ENCODE peak calls at places on chromosomes 13 and 19, in six cellular contexts. G is T-helper 2 cell, D is fibroblast of gingiva, K is bronchial epithelial cell, U is hepatic stellate cell, N is retina. O is an unnamed sample.

GRCh38 chr13:81874253-81874652 is 1533.3 kb upstream of the SPRY2 start:
- DNase-seq in G (no peak), D (no peak), K (no peak), U (no peak), N (no peak), O (no peak)

GRCh38 chr19:28500319-28500718 is 712.6 kb downstream of the UQCRFS1 start:
- DNase-seq in G (no peak), D (no peak), K (no peak), U (no peak), N (no peak), O (no peak)

GRCh38 chr13:28792992-28793391 is 27.1 kb upstream of the MTUS2 start:
- DNase-seq in G (no peak), D (peak; percentile 83), K (no peak), U (peak; percentile 75), N (no peak), O (peak; percentile 37)

GRCh38 chr13:35936579-35936978 is 194.6 kb downstream of the DCLK1 start:
- DNase-seq in G (no peak), D (no peak), K (no peak), U (no peak), N (no peak), O (no peak)

GRCh38 chr13:97223711-97224461 is 1.8 kb downstream of the MBNL2 start:
- DNase-seq in G (peak; percentile 49), D (peak; percentile 95), K (peak; percentile 83), U (peak; percentile 64), N (peak; percentile 73), O (peak; percentile 80)

GRCh38 chr13:53281677-53282076 is 253.1 kb downstream of the OLFM4 start:
- DNase-seq in G (no peak), D (no peak), K (no peak), U (no peak), N (no peak), O (no peak)

GRCh38 chr19:50478901-50479715 is 2.5 kb upstream of the GARIN5A start:
- DNase-seq in G (no peak), D (peak; percentile 37), K (no peak), U (peak; percentile 67), N (no peak), O (no peak)

GRCh38 chr19:50517704-50518075 is 4.0 kb upstream of the ASPDH start:
- DNase-seq in G (no peak), D (no peak), K (no peak), U (no peak), N (no peak), O (no peak)

GRCh38 chr13:67120872-67121531 is 109.1 kb downstream of the PCDH9 start:
- DNase-seq in G (no peak), D (peak; percentile 80), K (peak; percentile 31), U (peak; percentile 9), N (no peak), O (peak; percentile 24)

GRCh38 chr19:4523306-4524110 is 5.2 kb upstream of the PLIN4 start:
- DNase-seq in G (no peak), D (no peak), K (no peak), U (no peak), N (peak; percentile 41), O (peak; percentile 20)

GRCh38 chr19:13998426-13998825 is 7.7 kb downstream of the RFX1 start:
- DNase-seq in G (no peak), D (no peak), K (no peak), U (no peak), N (no peak), O (no peak)

GRCh38 chr13:28077231-28077630 is 23.1 kb downstream of the FLT3 start:
- DNase-seq in G (no peak), D (no peak), K (no peak), U (no peak), N (no peak), O (no peak)

GRCh38 chr19:5131866-5132561 is 163.1 kb downstream of the KDM4B start:
- DNase-seq in G (no peak), D (no peak), K (peak; percentile 11), U (no peak), N (peak; percentile 75), O (no peak)

GRCh38 chr19:13621413-13621812 is 115.1 kb upstream of the CACNA1A start:
- DNase-seq in G (peak; percentile 33), D (peak; percentile 80), K (peak; percentile 96), U (peak; percentile 73), N (no peak), O (peak; percentile 88)

GRCh38 chr13:106846571-106846970 is 278.6 kb upstream of the ARGLU1 start:
- DNase-seq in G (no peak), D (no peak), K (no peak), U (no peak), N (no peak), O (no peak)

GRCh38 chr19:23436318-23436717 is 41.0 kb upstream of the ZNF91 start:
- DNase-seq in G (no peak), D (no peak), K (no peak), U (no peak), N (no peak), O (no peak)

GRCh38 chr19:30703645-30704044 is 331.5 kb downstream of the ZNF536 start:
- DNase-seq in G (no peak), D (no peak), K (no peak), U (no peak), N (no peak), O (no peak)

GRCh38 chr19:55617426-55617825 is 6.9 kb downstream of the ZNF784 start:
- DNase-seq in G (no peak), D (no peak), K (no peak), U (no peak), N (no peak), O (no peak)

GRCh38 chr13:53445682-53446081 is 417.1 kb downstream of the OLFM4 start:
- DNase-seq in G (no peak), D (no peak), K (no peak), U (no peak), N (no peak), O (no peak)

GRCh38 chr19:49113762-49114629 is at the start of gene LIN7B:
- DNase-seq in G (peak; percentile 78), D (peak; percentile 52), K (peak; percentile 47), U (peak; percentile 87), N (peak; percentile 84), O (peak; percentile 57)

GRCh38 chr19:5460748-5461147 is 5.5 kb downstream of the ZNRF4 start:
- DNase-seq in G (no peak), D (no peak), K (no peak), U (no peak), N (no peak), O (no peak)

GRCh38 chr19:51125421-51126075 is 842 bp downstream of the SIGLEC9 start:
- DNase-seq in G (no peak), D (no peak), K (no peak), U (no peak), N (no peak), O (no peak)

GRCh38 chr13:48156466-48156865 is 61.6 kb upstream of the MED4 start:
- DNase-seq in G (peak; percentile 83), D (no peak), K (peak; percentile 69), U (no peak), N (no peak), O (no peak)

GRCh38 chr19:9967326-9967725 is 31.0 kb upstream of the OLFM2 start:
- DNase-seq in G (no peak), D (peak; percentile 21), K (no peak), U (no peak), N (no peak), O (no peak)

GRCh38 chr19:36008336-36008978 is at the start of gene SYNE4:
- DNase-seq in G (no peak), D (no peak), K (no peak), U (no peak), N (no peak), O (no peak)

GRCh38 chr13:48159436-48160225 is 64.7 kb upstream of the MED4 start:
- DNase-seq in G (no peak), D (no peak), K (peak; percentile 83), U (no peak), N (no peak), O (no peak)

GRCh38 chr13:66826398-66826797 is 403.7 kb downstream of the PCDH9 start:
- DNase-seq in G (no peak), D (no peak), K (no peak), U (no peak), N (no peak), O (no peak)

GRCh38 chr19:53865523-53865917 is 2.2 kb upstream of the MYADM start:
- DNase-seq in G (peak; percentile 28), D (no peak), K (no peak), U (peak; percentile 25), N (peak; percentile 60), O (no peak)

GRCh38 chr19:15105044-15105443 is 2.2 kb upstream of the SYDE1 start:
- DNase-seq in G (no peak), D (no peak), K (no peak), U (no peak), N (no peak), O (no peak)

O was measured in NCI-H226.